ENCODE peak calls at places on chromosomes 3 and 15, in seven cellular contexts. F is Calu3; G is HFFc6; R is psoas muscle; W is nephron progenitor cell; A is CD8-positive, alpha-beta T cell; Z is stomach. P is an unnamed sample.

GRCh38 chr3:98545940-98546339 is 14.2 kb downstream of the GPR15 start:
- DNase-seq in F (no peak), A (no peak), W (no peak), R (no peak), G (no peak), Z (no peak), P (no peak)

GRCh38 chr3:159818399-159818798 is 170.2 kb upstream of the IL12A start:
- DNase-seq in A (no peak), G (no peak), Z (no peak), R (peak), F (no peak), W (no peak), P (no peak)

GRCh38 chr3:481680-482079 is 285.1 kb downstream of the CHL1 start:
- DNase-seq in F (peak), A (no peak), Z (no peak), R (no peak), W (no peak), G (no peak), P (no peak)

GRCh38 chr3:51295625-51296024 is 89.5 kb upstream of the MANF start:
- DNase-seq in Z (no peak), W (no peak), R (no peak), F (no peak), G (no peak), A (no peak), P (no peak)

GRCh38 chr3:194817592-194818325 is 132.1 kb downstream of the FAM43A start:
- DNase-seq in R (no peak), A (no peak), G (no peak), F (no peak), W (no peak), Z (no peak), P (no peak)

GRCh38 chr15:95175914-95176658 is 944.7 kb downstream of the MCTP2 start:
- DNase-seq in W (no peak), G (no peak), Z (no peak), F (no peak), A (no peak), R (no peak), P (peak)

GRCh38 chr3:24968076-24968475 is 460.0 kb upstream of the RARB start:
- DNase-seq in G (no peak), R (no peak), Z (no peak), W (no peak), A (no peak), F (no peak), P (no peak)

GRCh38 chr15:40217166-40217785 is 21.6 kb upstream of the PAK6 start:
- DNase-seq in Z (peak), A (peak), G (peak), W (peak), F (peak), R (peak), P (peak)

GRCh38 chr3:141538568-141538967 is 51.7 kb downstream of the RASA2 start:
- DNase-seq in A (no peak), G (no peak), R (no peak), W (no peak), Z (no peak), F (no peak), P (no peak)

GRCh38 chr3:167811071-167811470 is 75.5 kb downstream of the SERPINI1 start:
- DNase-seq in W (no peak), G (no peak), F (no peak), R (no peak), Z (no peak), A (no peak), P (no peak)

GRCh38 chr15:42457445-42458442 is 33.2 kb downstream of the ZNF106 start:
- DNase-seq in R (peak), G (peak), F (no peak), A (no peak), W (peak), Z (peak), P (peak)

GRCh38 chr3:135051409-135051946 is 256.4 kb downstream of the EPHB1 start:
- DNase-seq in G (no peak), R (no peak), Z (no peak), W (no peak), F (no peak), A (no peak), P (no peak)

GRCh38 chr3:191901746-191902145 is 440.8 kb downstream of the PYDC2 start:
- DNase-seq in G (no peak), F (no peak), R (no peak), W (no peak), A (no peak), Z (no peak), P (no peak)

GRCh38 chr3:58331593-58332152 is 1.0 kb upstream of the PXK start:
- DNase-seq in A (no peak), Z (no peak), F (no peak), R (no peak), W (no peak), G (no peak), P (no peak)

GRCh38 chr15:41154412-41154811 is 38.3 kb upstream of the INO80 start:
- DNase-seq in A (no peak), G (no peak), Z (no peak), W (no peak), F (no peak), R (no peak), P (no peak)

GRCh38 chr3:119211803-119212202 is 28.9 kb downstream of the B4GALT4 start:
- DNase-seq in Z (no peak), W (no peak), A (no peak), F (peak), G (no peak), R (no peak), P (no peak)

GRCh38 chr3:70973558-70973957 is 610.0 kb downstream of the FOXP1 start:
- DNase-seq in A (no peak), R (no peak), G (peak), W (no peak), Z (no peak), F (no peak), P (no peak)

GRCh38 chr3:192005989-192006388 is 545.0 kb downstream of the PYDC2 start:
- DNase-seq in W (no peak), Z (no peak), F (no peak), G (no peak), R (no peak), A (no peak), P (no peak)

GRCh38 chr3:106457278-106458210 is 588.7 kb upstream of the CBLB start:
- DNase-seq in Z (no peak), W (no peak), G (peak), R (peak), F (no peak), A (no peak), P (peak)

GRCh38 chr3:45558431-45558830 is 36.1 kb upstream of the LIMD1 start:
- DNase-seq in R (no peak), G (no peak), A (no peak), F (no peak), W (no peak), Z (no peak), P (no peak)

GRCh38 chr15:40306908-40307307 is 827 bp downstream of the PLCB2 start:
- DNase-seq in F (no peak), Z (no peak), W (no peak), A (no peak), R (no peak), G (no peak), P (no peak)

GRCh38 chr3:108406661-108407206 is 103.7 kb downstream of the MYH15 start:
- DNase-seq in A (no peak), W (no peak), Z (no peak), F (peak), G (peak), R (no peak), P (peak)

GRCh38 chr3:194986208-194987043 is 284.5 kb downstream of the XXYLT1 start:
- DNase-seq in F (peak), A (no peak), W (no peak), R (no peak), G (no peak), Z (peak), P (no peak)

GRCh38 chr3:49217688-49218470 is 46.5 kb downstream of the KLHDC8B start:
- DNase-seq in F (no peak), G (no peak), W (no peak), R (peak), Z (no peak), A (no peak), P (no peak)

GRCh38 chr3:173395073-173395411 is 2.5 kb upstream of the NLGN1 start:
- DNase-seq in R (no peak), W (no peak), F (peak), A (no peak), G (peak), Z (peak), P (no peak)

GRCh38 chr3:12752111-12752510 is 6.9 kb downstream of the TMEM40 start:
- DNase-seq in R (no peak), W (no peak), F (no peak), G (no peak), Z (no peak), A (no peak), P (no peak)

DNA sequence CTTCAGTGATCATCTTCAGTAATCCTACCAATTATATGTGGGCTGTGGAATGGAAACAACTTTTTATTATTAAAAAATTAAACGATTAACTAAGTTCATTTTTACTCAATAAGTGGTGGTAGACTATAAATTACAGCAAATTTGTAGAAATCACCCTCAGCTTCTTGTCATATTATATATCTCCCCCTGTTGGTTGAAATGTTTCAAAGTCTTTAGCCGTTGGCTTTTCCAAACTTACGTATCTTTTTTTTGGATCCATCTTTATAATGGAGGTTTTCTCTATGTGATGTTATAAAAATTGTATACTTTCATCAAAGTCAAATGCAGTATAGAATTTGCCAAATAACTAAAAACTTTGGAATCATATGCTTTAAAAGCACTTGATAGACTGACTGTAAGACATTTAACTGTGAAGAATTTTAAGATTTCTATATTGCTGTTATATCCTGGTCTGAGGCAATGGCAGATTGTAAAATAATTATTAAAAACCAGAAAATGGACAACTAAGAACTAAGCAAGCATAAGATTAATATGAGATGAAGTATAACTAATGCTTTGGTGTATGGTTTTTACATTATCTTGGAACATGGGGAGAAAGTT is 44.7 kb downstream of the ATP11B start:
- DNase-seq in W (no peak), R (no peak), A (no peak), G (peak), F (no peak), Z (no peak), P (no peak)
- TF ChIP-seq CTCF in W (peak), R (peak), A (peak), G (peak), F (peak), Z (no peak), P (peak)

DNA sequence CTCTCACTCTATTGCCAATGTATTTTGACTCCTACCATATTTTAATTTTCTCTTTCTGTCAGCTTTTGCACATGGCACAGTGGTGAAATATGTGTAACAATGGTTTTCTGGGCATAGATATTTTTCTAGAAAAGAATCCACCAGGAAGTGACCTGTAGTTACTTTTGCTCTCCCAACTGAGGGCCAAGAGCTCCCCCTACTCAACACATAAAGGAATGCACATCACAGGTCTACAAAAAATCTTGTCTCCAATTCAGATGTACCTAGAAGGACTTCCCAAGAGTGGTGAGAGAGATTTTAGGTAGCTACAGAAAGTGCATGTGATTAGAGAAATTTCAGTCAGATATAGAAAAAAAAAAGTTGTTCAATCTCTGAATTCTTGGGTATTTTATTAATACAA is 15.6 kb downstream of the CPA3 start:
- DNase-seq in R (no peak), A (no peak), F (peak), G (no peak), W (no peak), Z (no peak), P (no peak)
- TF ChIP-seq CTCF in R (no peak), A (no peak), F (peak), G (peak), W (peak), Z (no peak), P (peak)

GRCh38 chr15:52790941-52791751 is 1.0 kb upstream of the ONECUT1 start:
- DNase-seq in R (no peak), W (peak), Z (no peak), A (no peak), G (no peak), F (no peak), P (no peak)
- TF ChIP-seq CTCF in R (no peak), W (peak), Z (no peak), A (no peak), G (peak), F (no peak), P (peak)

GRCh38 chr15:73782339-73782979 is 29.3 kb upstream of the INSYN1 start:
- DNase-seq in Z (no peak), R (no peak), W (no peak), A (no peak), G (no peak), F (no peak), P (no peak)

GRCh38 chr15:73786518-73786917 is 33.4 kb upstream of the INSYN1 start:
- DNase-seq in R (no peak), Z (no peak), F (no peak), W (no peak), A (no peak), G (no peak), P (no peak)

GRCh38 chr15:73784299-73784698 is 31.1 kb upstream of the INSYN1 start:
- DNase-seq in W (no peak), A (no peak), G (no peak), Z (no peak), F (no peak), R (no peak), P (no peak)

GRCh38 chr15:73777741-73778140 is 24.6 kb upstream of the INSYN1 start:
- DNase-seq in G (no peak), R (no peak), A (no peak), Z (no peak), W (no peak), F (no peak), P (no peak)

DNA sequence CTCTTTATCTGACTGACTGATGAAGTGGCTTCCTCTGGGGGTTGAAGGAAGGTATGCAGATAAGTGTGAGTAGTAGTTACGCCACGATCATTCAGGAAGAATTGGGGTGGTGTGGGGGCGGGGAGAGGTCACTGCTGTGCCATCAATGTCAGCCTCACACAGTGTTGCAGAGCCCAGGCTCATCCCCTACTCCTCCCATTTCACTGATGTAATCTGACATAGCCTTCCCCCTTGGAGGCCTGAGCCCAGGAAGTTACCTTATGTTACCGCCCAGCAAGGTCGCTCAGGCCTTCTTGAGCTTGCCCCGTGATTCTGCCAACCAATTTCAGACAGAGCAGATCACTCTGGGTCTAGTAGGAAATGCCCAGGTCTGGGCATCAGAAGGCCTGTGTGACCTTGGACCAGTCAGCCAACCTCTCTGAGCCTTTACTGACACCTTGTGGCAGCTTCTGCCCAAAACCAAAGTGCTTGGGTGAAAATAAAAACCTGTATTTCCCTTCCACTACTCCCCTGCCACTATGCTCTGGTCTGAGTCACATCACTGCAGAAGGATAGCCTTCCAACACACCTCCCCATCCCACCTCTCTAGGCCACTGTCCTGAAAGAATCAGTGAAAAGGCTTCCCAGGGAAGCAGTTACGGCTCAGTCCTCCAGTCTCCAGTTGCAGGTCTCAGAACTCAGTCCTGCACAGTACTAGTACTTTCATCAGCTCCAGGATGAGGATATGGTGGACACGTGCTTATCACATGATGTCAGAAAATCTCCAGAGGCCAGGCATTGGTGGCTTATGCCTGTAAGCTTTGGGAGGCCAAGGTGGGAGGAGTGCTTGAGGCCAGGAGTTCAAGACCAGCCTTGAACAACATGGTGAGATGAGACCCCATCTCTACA is 28.1 kb upstream of the INSYN1 start:
- DNase-seq in Z (no peak), A (no peak), F (peak), R (no peak), W (no peak), G (peak), P (peak)
- TF ChIP-seq CTCF in Z (no peak), A (no peak), F (peak), R (no peak), W (no peak), G (peak), P (peak)

GRCh38 chr15:98408231-98408630 is 240.1 kb upstream of the IGF1R start:
- DNase-seq in F (no peak), W (no peak), R (no peak), Z (no peak), A (no peak), G (no peak), P (no peak)
- TF ChIP-seq CTCF in F (no peak), W (no peak), R (no peak), Z (no peak), A (no peak), G (no peak), P (no peak)

DNA sequence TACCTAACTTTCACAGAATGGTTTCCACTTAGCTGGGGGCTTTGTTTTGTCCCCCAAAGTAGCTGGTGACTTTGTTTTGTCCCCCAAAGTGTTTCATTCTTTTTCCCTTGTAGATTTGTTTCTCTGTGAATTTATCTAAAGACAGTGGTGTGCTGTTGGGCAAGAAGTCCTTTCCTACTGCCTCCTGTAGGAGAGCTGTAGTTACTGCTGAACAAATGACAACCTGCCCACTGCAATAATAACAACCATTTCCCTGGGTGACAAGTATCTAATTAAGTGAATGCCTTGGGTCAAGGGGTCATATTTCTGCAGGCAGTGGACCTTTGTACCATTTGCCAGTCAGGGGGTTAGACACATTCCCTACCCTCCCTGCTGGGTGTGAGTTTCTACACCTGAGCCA is 125.4 kb upstream of the BFSP2 start:
- DNase-seq in Z (no peak), W (no peak), F (no peak), G (no peak), A (no peak), R (no peak), P (no peak)
- TF ChIP-seq CTCF in Z (no peak), W (no peak), F (no peak), G (no peak), A (no peak), R (no peak), P (no peak)

GRCh38 chr3:100953103-100953502 is 40.1 kb downstream of the ABI3BP start:
- DNase-seq in W (no peak), R (no peak), A (no peak), Z (no peak), G (no peak), F (no peak), P (no peak)
- TF ChIP-seq CTCF in W (no peak), R (no peak), A (no peak), Z (no peak), G (peak), F (no peak), P (no peak)